ENCODE peak calls at places on chromosomes 1 and 21, in ten cellular contexts. M is HEK293T; W is central memory CD4-positive, alpha-beta T cell; I is sigmoid colon; G is H7; U is GM04503; Q is AG08395; N is T-helper 1 cell; S is activated CD4-positive, alpha-beta T cell treated with anti-CD3 and anti-CD28 coated beads for 48 hours; B is DMS79 treated with DMSO at 0.1 percent for 48 hours. A is an unnamed sample.

GRCh38 chr1:67336783-67337182 is 29.1 kb downstream of the IL12RB2 start:
- DNase-seq in N (no peak), U (no peak), G (no peak), B (no peak), W (peak), M (no peak), I (no peak), Q (no peak), S (peak), A (no peak)

GRCh38 chr1:204904228-204904810 is 33.7 kb downstream of the NFASC start:
- DNase-seq in I (no peak), Q (no peak), N (no peak), B (no peak), G (no peak), W (no peak), S (no peak), M (no peak), U (no peak), A (no peak)

GRCh38 chr21:46285761-46286667 is at the start of gene YBEY:
- DNase-seq in S (peak), Q (peak), B (peak), M (peak), I (peak), W (peak), U (peak), N (peak), G (peak), A (peak)

GRCh38 chr21:26572668-26573381 is at the start of gene CYYR1:
- DNase-seq in M (no peak), Q (peak), I (no peak), B (no peak), U (no peak), N (no peak), G (peak), S (no peak), W (no peak), A (peak)

GRCh38 chr1:36342426-36343185 is 19.2 kb upstream of the EVA1B start:
- DNase-seq in Q (peak), W (peak), I (peak), B (peak), N (peak), U (no peak), M (peak), S (peak), G (peak), A (no peak)

GRCh38 chr1:113982955-113983742 is 3.9 kb downstream of the OLFML3 start:
- DNase-seq in W (no peak), U (no peak), M (peak), G (no peak), Q (no peak), S (no peak), B (no peak), N (no peak), I (no peak), A (no peak)

GRCh38 chr1:26949926-26950319 is 10.3 kb downstream of the KDF1 start:
- DNase-seq in W (no peak), I (no peak), U (no peak), G (no peak), Q (no peak), M (no peak), N (no peak), S (no peak), B (no peak), A (no peak)

GRCh38 chr1:53541263-53541625 is 82.0 kb downstream of the DMRTB1 start:
- DNase-seq in M (no peak), B (no peak), W (no peak), I (no peak), Q (no peak), U (no peak), N (no peak), S (no peak), G (no peak), A (no peak)

GRCh38 chr1:248821101-248821500 is 4.6 kb downstream of the SH3BP5L start:
- DNase-seq in W (no peak), M (no peak), U (peak), S (no peak), Q (peak), I (no peak), B (no peak), N (no peak), G (no peak), A (peak)

GRCh38 chr1:70072239-70072751 is 133.1 kb downstream of the LRRC40 start:
- DNase-seq in B (no peak), M (no peak), Q (peak), I (no peak), N (no peak), W (no peak), S (no peak), G (no peak), U (no peak), A (no peak)